ENCODE peak calls at places on chromosomes 13 and 19, in six cellular contexts. C is Ammon's horn; L is EH; V is putamen; X is CD4-positive, alpha-beta T cell; N is Caco-2. R is an unnamed sample.

GRCh38 chr13:29901714-29902631 is 51.6 kb upstream of the UBL3 start:
- DNase-seq in C (no peak), L (peak), V (no peak), X (peak), N (peak), R (no peak)

GRCh38 chr13:109784590-109785140 is 1.7 kb downstream of the IRS2 start:
- DNase-seq in C (peak), L (peak), V (peak), X (peak), N (peak), R (peak)

GRCh38 chr19:2602391-2603181 is 99.9 kb downstream of the GNG7 start:
- DNase-seq in C (peak), L (peak), V (peak), X (no peak), N (peak), R (no peak)

GRCh38 chr19:37127999-37128820 is 44.3 kb downstream of the ZNF585A start:
- DNase-seq in C (no peak), L (no peak), V (no peak), X (no peak), N (no peak), R (no peak)

GRCh38 chr13:50643055-50643454 is 200.4 kb downstream of the DLEU7 start:
- DNase-seq in C (peak), L (no peak), V (no peak), X (no peak), N (no peak), R (no peak)

GRCh38 chr13:85657942-85658341 is 141.3 kb downstream of the SLITRK6 start:
- DNase-seq in C (no peak), L (no peak), V (no peak), X (no peak), N (no peak), R (no peak)

GRCh38 chr19:958967-959685 is 25.0 kb upstream of the WDR18 start:
- DNase-seq in C (peak), L (peak), V (peak), X (no peak), N (peak), R (no peak)

GRCh38 chr13:34640931-34641330 is 301.1 kb upstream of the NBEA start:
- DNase-seq in C (no peak), L (no peak), V (no peak), X (no peak), N (no peak), R (no peak)

GRCh38 chr13:23824355-23824754 is 64.8 kb downstream of the MIPEP start:
- DNase-seq in C (no peak), L (no peak), V (no peak), X (no peak), N (no peak), R (no peak)

GRCh38 chr13:33256148-33256547 is 29.4 kb downstream of the STARD13 start:
- DNase-seq in C (no peak), L (no peak), V (no peak), X (no peak), N (no peak), R (no peak)

GRCh38 chr19:40620161-40620485 is 19.0 kb downstream of the LTBP4 start:
- DNase-seq in C (no peak), L (no peak), V (no peak), X (no peak), N (no peak), R (no peak)

R was measured in AML-193.